ENCODE peak calls at places on chromosomes 4 and X, in eight cellular contexts. B, T, M, D, J, X, V and U are unnamed samples.
A peak's percentile ranks its signal among the peaks of the same experiment; 100 is the strongest.

GRCh38 chrX:153864561-153865320 is 21.2 kb downstream of the L1CAM start:
- DNase-seq in B (no peak), T (no peak), M (no peak), D (no peak), J (no peak), X (no peak), V (no peak), U (no peak)

GRCh38 chr4:152374606-152375285 is 161.1 kb downstream of the FBXW7 start:
- DNase-seq in B (no peak), T (no peak), M (no peak), D (no peak), J (no peak), X (no peak), V (no peak), U (no peak)

GRCh38 chrX:9532349-9532748 is 67.5 kb downstream of the TBL1X start:
- DNase-seq in B (no peak), T (no peak), M (no peak), D (no peak), J (no peak), X (no peak), V (no peak), U (no peak)

GRCh38 chr4:2058264-2059033 is 678 bp upstream of the NAT8L start:
- DNase-seq in B (peak; percentile 64), T (no peak), M (no peak), D (no peak), J (no peak), X (no peak), V (no peak), U (no peak)

GRCh38 chr4:106687026-106687425 is 318.4 kb upstream of the GIMD1 start:
- DNase-seq in B (no peak), T (no peak), M (no peak), D (no peak), J (no peak), X (no peak), V (no peak), U (no peak)

GRCh38 chr4:3640587-3640962 is 108.4 kb upstream of the LRPAP1 start:
- DNase-seq in B (no peak), T (no peak), M (no peak), D (no peak), J (no peak), X (no peak), V (no peak), U (peak; percentile 8)

GRCh38 chr4:138199568-138200235 is 42.4 kb downstream of the SLC7A11 start:
- DNase-seq in B (no peak), T (no peak), M (no peak), D (no peak), J (peak; percentile 61), X (no peak), V (no peak), U (no peak)

GRCh38 chr4:149959391-149959790 is 118.9 kb upstream of the DCLK2 start:
- DNase-seq in B (no peak), T (no peak), M (no peak), D (no peak), J (no peak), X (no peak), V (no peak), U (no peak)

GRCh38 chr4:128861856-128862518 is 52.5 kb downstream of the JADE1 start:
- DNase-seq in B (no peak), T (no peak), M (no peak), D (peak; percentile 32), J (no peak), X (no peak), V (no peak), U (no peak)